ENCODE peak calls at places on chromosome 15, in four cellular contexts. G is tibial artery, K is PC-9, N is esophagus squamous epithelium. L is an unnamed sample.

GRCh38 chr15:98280576-98280975 is 320.1 kb downstream of the ARRDC4 start:
- DNase-seq in G (no peak), K (no peak), N (no peak), L (no peak)

GRCh38 chr15:33344111-33344510 is 33.3 kb downstream of the RYR3 start:
- DNase-seq in G (no peak), K (no peak), N (no peak), L (no peak)

GRCh38 chr15:52529289-52529929 is 729 bp upstream of the MYO5A start:
- DNase-seq in G (no peak), K (no peak), N (no peak), L (no peak)

GRCh38 chr15:65752151-65752700 is 39.9 kb downstream of the DENND4A start:
- DNase-seq in G (no peak), K (no peak), N (no peak), L (no peak)

GRCh38 chr15:96273317-96274086 is 57.0 kb upstream of the NR2F2 start:
- DNase-seq in G (no peak), K (peak; percentile 100), N (no peak), L (peak; percentile 98)

GRCh38 chr15:70826634-70827033 is 27.3 kb downstream of the LARP6 start:
- DNase-seq in G (peak; percentile 85), K (peak; percentile 80), N (no peak), L (peak; percentile 78)

GRCh38 chr15:69391046-69391757 is 22.9 kb upstream of the KIF23 start:
- DNase-seq in G (no peak), K (peak; percentile 79), N (no peak), L (no peak)

GRCh38 chr15:101481917-101482525 is 7.5 kb downstream of the PCSK6 start:
- DNase-seq in G (no peak), K (peak; percentile 75), N (no peak), L (no peak)

GRCh38 chr15:58738051-58738707 is 11.3 kb downstream of the ADAM10 start:
- DNase-seq in G (no peak), K (peak; percentile 58), N (no peak), L (no peak)

GRCh38 chr15:48541659-48542334 is 103.7 kb downstream of the FBN1 start:
- DNase-seq in G (peak; percentile 44), K (no peak), N (no peak), L (peak; percentile 74)

GRCh38 chr15:70528270-70528706 is 235.1 kb downstream of the UACA start:
- DNase-seq in G (no peak), K (peak; percentile 44), N (no peak), L (no peak)

GRCh38 chr15:78195735-78196201 is 38.6 kb downstream of the ACSBG1 start:
- DNase-seq in G (no peak), K (peak; percentile 46), N (no peak), L (no peak)

GRCh38 chr15:47185222-47185800 is 532.0 kb upstream of the SEMA6D start:
- DNase-seq in G (no peak), K (no peak), N (no peak), L (no peak)

GRCh38 chr15:57510647-57511046 is 81.1 kb upstream of the MYZAP start:
- DNase-seq in G (no peak), K (no peak), N (no peak), L (no peak)

GRCh38 chr15:43550527-43551363 is 33.3 kb downstream of the MAP1A start:
- DNase-seq in G (peak; percentile 51), K (no peak), N (no peak), L (peak; percentile 74)

GRCh38 chr15:58115692-58116091 is 22.5 kb upstream of the AQP9 start:
- DNase-seq in G (no peak), K (no peak), N (no peak), L (no peak)

GRCh38 chr15:101070024-101070423 is 150.9 kb downstream of the LRRK1 start:
- DNase-seq in G (no peak), K (no peak), N (no peak), L (no peak)

GRCh38 chr15:94460624-94461023 is 229.3 kb downstream of the MCTP2 start:
- DNase-seq in G (no peak), K (no peak), N (no peak), L (no peak)

GRCh38 chr15:73368301-73369072 is at the start of gene HCN4:
- DNase-seq in G (no peak), K (no peak), N (no peak), L (no peak)

GRCh38 chr15:26115229-26115943 is 252.3 kb upstream of the ATP10A start:
- DNase-seq in G (no peak), K (no peak), N (no peak), L (no peak)

GRCh38 chr15:60441323-60441722 is 37.6 kb downstream of the ICE2 start:
- DNase-seq in G (no peak), K (no peak), N (no peak), L (no peak)

GRCh38 chr15:74815121-74815933 is 2.7 kb downstream of the LMAN1L start:
- DNase-seq in G (no peak), K (no peak), N (no peak), L (no peak)

GRCh38 chr15:39302936-39303335 is 277.9 kb upstream of the THBS1 start:
- DNase-seq in G (no peak), K (no peak), N (no peak), L (no peak)

GRCh38 chr15:57631386-57632110 is 39.8 kb downstream of the MYZAP start:
- DNase-seq in G (no peak), K (no peak), N (no peak), L (no peak)

GRCh38 chr15:101064795-101065569 is 145.8 kb downstream of the LRRK1 start:
- DNase-seq in G (no peak), K (no peak), N (no peak), L (no peak)

GRCh38 chr15:48381861-48382260 is 50.6 kb downstream of the DUT start:
- DNase-seq in G (no peak), K (no peak), N (no peak), L (no peak)

GRCh38 chr15:40320931-40321371 is 2.5 kb upstream of the INAFM2 start:
- DNase-seq in G (peak; percentile 70), K (peak; percentile 53), N (no peak), L (no peak)

GRCh38 chr15:31842532-31843195 is 187.7 kb upstream of the CHRNA7 start:
- DNase-seq in G (no peak), K (no peak), N (no peak), L (no peak)

GRCh38 chr15:73799466-73799865 is 46.3 kb upstream of the INSYN1 start:
- DNase-seq in G (no peak), K (no peak), N (no peak), L (no peak)

GRCh38 chr15:82093774-82094211 is 48.0 kb upstream of the MEX3B start:
- DNase-seq in G (no peak), K (peak; percentile 48), N (no peak), L (no peak)

GRCh38 chr15:31024330-31024729 is 32.9 kb upstream of the MTMR10 start:
- DNase-seq in G (no peak), K (no peak), N (no peak), L (peak; percentile 96)

GRCh38 chr15:23750776-23751175 is 63.7 kb upstream of the NDN start:
- DNase-seq in G (no peak), K (no peak), N (no peak), L (no peak)

GRCh38 chr15:69160976-69161877 is 792 bp downstream of the GLCE start:
- DNase-seq in G (peak; percentile 21), K (no peak), N (no peak), L (no peak)

GRCh38 chr15:68795298-68795848 is 25.3 kb downstream of the ANP32A start:
- DNase-seq in G (peak; percentile 95), K (no peak), N (peak; percentile 57), L (peak; percentile 37)

GRCh38 chr15:69088300-69088965 is 72.0 kb upstream of the GLCE start:
- DNase-seq in G (no peak), K (peak; percentile 94), N (no peak), L (no peak)

GRCh38 chr15:48680841-48681240 is 35.3 kb upstream of the FBN1 start:
- DNase-seq in G (no peak), K (peak; percentile 61), N (no peak), L (no peak)

GRCh38 chr15:101020451-101020850 is 101.3 kb downstream of the LRRK1 start:
- DNase-seq in G (no peak), K (no peak), N (no peak), L (no peak)

GRCh38 chr15:96326551-96327154 is 3.8 kb upstream of the NR2F2 start:
- DNase-seq in G (peak; percentile 58), K (peak; percentile 56), N (no peak), L (no peak)

GRCh38 chr15:69314174-69314573 is 15.5 kb downstream of the PAQR5 start:
- DNase-seq in G (no peak), K (no peak), N (no peak), L (no peak)

DNA sequence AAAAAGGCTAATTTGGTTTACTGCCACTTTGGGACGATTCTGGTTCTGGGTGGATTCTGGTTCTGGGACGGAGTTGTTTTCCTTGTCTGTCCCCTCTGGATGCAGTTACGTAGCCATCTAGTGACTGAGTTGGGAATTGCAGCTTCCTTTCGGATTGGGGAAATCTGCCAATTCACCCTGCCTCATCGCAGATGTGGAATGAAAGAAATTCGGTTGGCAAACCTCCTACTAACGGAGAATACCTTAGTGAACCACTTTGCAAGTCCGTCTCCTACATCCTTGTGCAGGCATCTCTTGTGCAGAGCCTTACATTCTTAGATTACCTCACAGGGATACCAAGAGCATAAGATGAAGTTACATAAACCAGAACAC is 31.5 kb upstream of the AP4E1 start:
- DNase-seq in G (peak; percentile 74), K (peak; percentile 74), N (no peak), L (peak; percentile 84)
- H3K4me3 ChIP-seq in G (peak overlapping the region; percentile 27), K (peak overlapping the region; percentile 48), N (peak overlapping the region; percentile 41), L (peak overlapping the region; percentile 32)

DNA sequence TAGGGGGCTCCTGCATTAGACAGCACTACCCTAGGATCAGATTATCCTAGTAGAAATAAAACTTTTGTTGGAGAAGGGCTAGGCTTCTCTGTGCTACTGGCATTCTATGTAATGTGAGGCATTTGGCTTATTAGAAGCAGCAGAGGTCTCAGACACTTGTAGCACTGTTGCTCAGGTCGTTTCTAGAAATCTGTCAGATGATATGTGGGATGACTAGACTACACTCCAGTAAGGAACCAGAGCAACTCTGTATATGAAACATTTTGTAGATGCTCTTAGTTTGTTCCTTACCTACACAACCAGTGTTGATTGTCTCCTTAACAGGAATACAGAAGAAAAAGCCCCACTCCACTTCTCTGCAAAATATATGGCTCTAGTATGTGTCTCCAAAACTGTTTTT is 21.9 kb upstream of the FBXL22 start:
- DNase-seq in G (no peak), K (no peak), N (no peak), L (no peak)
- TF ChIP-seq CTCF in G (no peak), K (no peak), N (no peak), L (no peak)

DNA sequence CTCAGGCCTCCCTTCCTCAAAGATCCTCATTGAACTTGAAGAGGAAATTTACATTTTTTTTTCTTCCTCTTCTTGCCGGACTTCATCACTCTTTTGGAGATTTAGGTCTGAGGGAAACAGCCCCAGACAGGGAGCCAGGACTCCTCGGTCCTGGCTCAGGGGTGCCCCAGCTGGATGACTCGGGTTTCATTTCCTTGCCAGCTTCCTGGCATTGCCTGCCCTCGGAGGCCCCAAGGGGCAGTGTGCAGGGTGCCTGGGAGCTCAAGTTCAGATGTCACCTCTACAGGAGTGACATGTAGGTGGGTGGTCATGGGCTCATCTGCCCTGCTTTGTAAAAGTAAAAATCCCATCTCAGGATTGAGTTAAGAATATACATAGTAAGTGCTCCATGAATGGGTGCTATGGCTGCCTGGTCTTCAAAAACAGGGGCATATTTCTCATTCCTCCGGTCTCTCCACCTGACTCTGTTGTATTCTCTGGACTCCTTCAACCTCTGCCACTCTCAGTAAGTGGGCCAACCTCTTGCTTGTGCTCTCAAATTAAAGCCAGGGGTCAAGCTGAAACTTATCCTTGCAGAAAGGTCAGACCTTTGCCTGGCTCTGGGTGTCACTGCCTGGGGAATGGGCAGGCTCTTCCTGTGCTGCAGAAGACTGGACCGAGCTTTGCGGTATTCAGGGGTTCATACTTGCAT is 51.8 kb downstream of the SMAD6 start:
- DNase-seq in G (no peak), K (no peak), N (no peak), L (no peak)
- H3K36me3 ChIP-seq in G (no peaks in the 10 kb centered on the region), K (no peaks in the 10 kb centered on the region), N (no peaks in the 10 kb centered on the region), L (peaks cover 7% of the 10 kb centered on the region)

GRCh38 chr15:79595995-79596622 is 164.0 kb downstream of the MINAR1 start:
- DNase-seq in G (no peak), K (peak; percentile 78), N (no peak), L (peak; percentile 8)
- H3K4me3 ChIP-seq in G (no peak overlapping the region), K (no peak overlapping the region), N (no peak overlapping the region), L (no peak overlapping the region)